ENCODE peak calls at places on chromosome 20, in six cellular contexts. Q is cardiac muscle cell; S is Calu3; C is activated CD8-positive, alpha-beta T cell treated with anti-CD3 and anti-CD28 coated beads for 36 hours; O is fibroblast of mammary gland; B is GM13977. G is an unnamed sample.

GRCh38 chr20:11551491-11551890 is 366.2 kb upstream of the BTBD3 start:
- DNase-seq in Q (no peak), S (no peak), C (no peak), O (no peak), B (no peak), G (no peak)

GRCh38 chr20:1440024-1440423 is 26.6 kb downstream of the NSFL1C start:
- DNase-seq in Q (peak), S (peak), C (peak), O (peak), B (no peak), G (no peak)

GRCh38 chr20:775679-776135 is 7.4 kb upstream of the SLC52A3 start:
- DNase-seq in Q (no peak), S (peak), C (no peak), O (no peak), B (no peak), G (no peak)

GRCh38 chr20:60478533-60478932 is 520.3 kb downstream of the CDH26 start:
- DNase-seq in Q (no peak), S (no peak), C (no peak), O (no peak), B (no peak), G (no peak)

GRCh38 chr20:46010491-46011405 is 2.0 kb downstream of the MMP9 start:
- DNase-seq in Q (no peak), S (no peak), C (peak), O (no peak), B (no peak), G (no peak)

GRCh38 chr20:45036044-45036755 is 64.7 kb downstream of the KCNS1 start:
- DNase-seq in Q (peak), S (peak), C (peak), O (peak), B (no peak), G (no peak)

GRCh38 chr20:22578221-22579118 is 5.9 kb downstream of the FOXA2 start:
- DNase-seq in Q (no peak), S (no peak), C (no peak), O (no peak), B (no peak), G (no peak)

GRCh38 chr20:63106108-63106764 is 99.5 kb upstream of the BHLHE23 start:
- DNase-seq in Q (peak), S (peak), C (no peak), O (peak), B (no peak), G (no peak)

GRCh38 chr20:34390769-34391447 is 27.8 kb downstream of the ITCH start:
- DNase-seq in Q (peak), S (peak), C (peak), O (peak), B (no peak), G (no peak)

GRCh38 chr20:63497946-63498935 is 642 bp downstream of the EEF1A2 start:
- DNase-seq in Q (no peak), S (peak), C (no peak), O (peak), B (no peak), G (no peak)

GRCh38 chr20:58985656-58986055 is 4.6 kb downstream of the NELFCD start:
- DNase-seq in Q (peak), S (no peak), C (no peak), O (peak), B (no peak), G (no peak)

GRCh38 chr20:62183426-62184142 is 756 bp downstream of the MTG2 start:
- DNase-seq in Q (peak), S (no peak), C (no peak), O (no peak), B (no peak), G (no peak)

GRCh38 chr20:1874534-1875168 is 20.6 kb upstream of the SIRPA start:
- DNase-seq in Q (peak), S (peak), C (no peak), O (no peak), B (no peak), G (no peak)

GRCh38 chr20:47438464-47439381 is 63.0 kb upstream of the NCOA3 start:
- DNase-seq in Q (no peak), S (peak), C (peak), O (no peak), B (peak), G (peak)

GRCh38 chr20:40679119-40679637 is 9.9 kb downstream of the MAFB start:
- DNase-seq in Q (no peak), S (no peak), C (no peak), O (no peak), B (no peak), G (no peak)

GRCh38 chr20:63706027-63706695 is 1.6 kb downstream of the ARFRP1 start:
- DNase-seq in Q (no peak), S (no peak), C (no peak), O (no peak), B (peak), G (peak)

GRCh38 chr20:1478566-1478965 is 11.9 kb upstream of the NSFL1C start:
- DNase-seq in Q (peak), S (no peak), C (no peak), O (peak), B (no peak), G (no peak)

GRCh38 chr20:36344517-36345132 is 38.5 kb downstream of the DLGAP4 start:
- DNase-seq in Q (peak), S (peak), C (peak), O (peak), B (peak), G (peak)

GRCh38 chr20:61902213-61902869 is 163.3 kb downstream of the TAF4 start:
- DNase-seq in Q (no peak), S (no peak), C (no peak), O (no peak), B (no peak), G (no peak)

GRCh38 chr20:44056010-44056698 is 130.8 kb downstream of the JPH2 start:
- DNase-seq in Q (peak), S (peak), C (peak), O (no peak), B (no peak), G (no peak)

GRCh38 chr20:47929368-47930115 is 144.3 kb upstream of the SULF2 start:
- DNase-seq in Q (peak), S (peak), C (no peak), O (peak), B (no peak), G (no peak)

GRCh38 chr20:53598140-53599038 is 4.8 kb upstream of the ZNF217 start:
- DNase-seq in Q (no peak), S (no peak), C (peak), O (no peak), B (peak), G (peak)

GRCh38 chr20:63254237-63254535 is at the start of gene NKAIN4:
- DNase-seq in Q (no peak), S (no peak), C (no peak), O (no peak), B (no peak), G (no peak)

GRCh38 chr20:34318609-34319443 is 15.7 kb upstream of the AHCY start:
- DNase-seq in Q (no peak), S (no peak), C (no peak), O (no peak), B (no peak), G (no peak)

GRCh38 chr20:63385819-63386218 is 24.7 kb upstream of the CHRNA4 start:
- DNase-seq in Q (no peak), S (no peak), C (no peak), O (no peak), B (no peak), G (no peak)

GRCh38 chr20:37526839-37527637 is 638 bp downstream of the BLCAP start:
- DNase-seq in Q (peak), S (peak), C (no peak), O (peak), B (no peak), G (peak)

DNA sequence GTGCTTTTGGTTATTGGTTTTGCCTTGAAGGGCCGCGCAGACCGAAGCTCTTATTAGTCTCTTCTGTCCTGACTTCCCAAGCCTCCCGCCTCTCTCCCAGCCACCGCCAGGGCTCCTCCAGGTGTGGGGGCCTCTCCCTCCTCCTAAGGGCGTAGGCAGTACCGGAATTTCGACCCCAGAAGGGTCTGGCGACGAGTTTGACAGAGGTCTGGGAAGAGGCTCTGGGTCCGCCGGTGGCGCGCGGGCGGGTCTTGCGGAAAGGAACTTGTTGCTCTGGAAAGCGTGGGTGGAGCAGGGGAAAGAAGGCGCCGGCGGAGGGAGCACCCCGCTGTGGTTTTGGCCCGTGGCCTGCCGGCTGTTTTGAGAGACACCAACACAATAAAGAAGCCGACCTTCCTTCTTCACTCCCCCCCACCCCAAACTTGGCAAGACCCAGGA is 1.8 kb downstream of the PCSK2 start:
- DNase-seq in Q (no peak), S (no peak), C (no peak), O (no peak), B (no peak), G (no peak)
- TF ChIP-seq CTCF in Q (no peak), S (no peak), C (no peak), O (no peak), B (no peak), G (no peak)

GRCh38 chr20:31822421-31823330 is 3.5 kb downstream of the MYLK2 start:
- DNase-seq in Q (peak), S (peak), C (peak), O (peak), B (peak), G (peak)
- TF ChIP-seq CTCF in Q (peak), S (peak), C (peak), O (peak), B (peak), G (peak)

GRCh38 chr20:50788045-50788867 is 6.6 kb upstream of the BCAS4 start:
- DNase-seq in Q (peak), S (peak), C (no peak), O (peak), B (no peak), G (no peak)
- TF ChIP-seq CTCF in Q (peak), S (peak), C (no peak), O (peak), B (no peak), G (no peak)

GRCh38 chr20:24993337-24994185 is 1.0 kb upstream of the APMAP start:
- DNase-seq in Q (peak), S (no peak), C (no peak), O (peak), B (no peak), G (no peak)
- TF ChIP-seq CTCF in Q (peak), S (no peak), C (no peak), O (peak), B (peak), G (no peak)

GRCh38 chr20:32439132-32439829 is 81.2 kb downstream of the ASXL1 start:
- DNase-seq in Q (peak), S (no peak), C (peak), O (peak), B (no peak), G (no peak)
- TF ChIP-seq CTCF in Q (no peak), S (peak), C (no peak), O (peak), B (no peak), G (no peak)

GRCh38 chr20:24106155-24106800 is 117.7 kb upstream of the GGTLC1 start:
- DNase-seq in Q (no peak), S (no peak), C (no peak), O (no peak), B (no peak), G (no peak)

GRCh38 chr20:24100370-24101011 is 111.9 kb upstream of the GGTLC1 start:
- DNase-seq in Q (peak), S (peak), C (peak), O (peak), B (peak), G (peak)

GRCh38 chr20:24102749-24103148 is 114.2 kb upstream of the GGTLC1 start:
- DNase-seq in Q (peak), S (no peak), C (no peak), O (no peak), B (no peak), G (no peak)

GRCh38 chr20:24098886-24099285 is 110.3 kb upstream of the GGTLC1 start:
- DNase-seq in Q (peak), S (no peak), C (no peak), O (peak), B (no peak), G (no peak)

DNA sequence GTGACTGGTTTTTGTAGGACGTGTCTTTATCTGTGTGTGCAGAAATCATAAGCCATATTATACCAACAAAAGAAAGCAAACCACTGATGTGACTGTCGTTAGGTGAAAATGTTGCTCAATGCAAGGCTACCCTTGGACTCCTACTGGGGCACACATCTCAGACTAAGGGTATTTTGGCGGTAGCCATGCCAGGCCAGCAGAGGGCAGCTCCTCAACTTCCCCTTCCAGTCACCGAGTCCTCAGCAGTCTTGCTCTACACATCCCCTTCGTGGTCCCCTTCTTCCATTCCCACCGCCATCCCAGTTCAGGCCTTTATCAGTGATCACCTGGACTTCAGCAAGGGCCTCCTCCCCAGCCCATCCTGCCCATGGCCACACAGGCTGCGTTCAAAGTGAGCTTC is 113.7 kb upstream of the GGTLC1 start:
- DNase-seq in Q (no peak), S (peak), C (peak), O (peak), B (no peak), G (no peak)
- TF ChIP-seq CTCF in Q (peak), S (no peak), C (peak), O (no peak), B (peak), G (no peak)

DNA sequence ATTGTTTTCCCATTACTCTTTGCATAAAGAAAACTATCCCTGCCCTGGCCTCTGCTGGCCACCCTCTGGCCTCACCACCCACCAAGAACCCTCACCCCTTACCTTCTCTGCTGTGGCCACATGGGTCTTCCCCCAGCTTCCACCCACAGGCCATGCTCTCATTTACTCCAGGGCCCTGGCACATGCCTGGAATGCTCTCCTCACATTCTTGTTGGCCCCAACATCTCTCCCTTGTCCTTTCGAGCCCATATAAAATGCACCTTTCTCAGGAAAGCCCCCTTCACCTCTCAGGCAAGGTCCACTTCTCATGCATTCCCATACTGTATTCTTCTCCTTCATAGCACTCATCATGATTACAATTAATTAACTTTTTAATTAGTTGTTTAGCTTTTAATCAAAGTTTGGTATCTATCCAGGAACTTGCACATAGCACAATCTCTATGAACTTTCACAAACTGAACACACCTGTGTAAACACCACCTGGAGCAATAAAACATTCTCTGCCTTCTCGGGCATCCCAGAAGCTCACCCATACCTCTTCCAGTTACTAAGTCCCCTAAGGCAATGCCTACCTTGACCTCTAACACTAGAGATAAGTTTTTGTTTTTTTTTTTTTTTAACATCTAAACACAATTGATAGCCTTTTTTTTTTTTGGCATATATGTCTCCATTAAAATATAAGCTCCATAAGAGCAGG is 617.2 kb downstream of the PTPRT start:
- DNase-seq in Q (no peak), S (no peak), C (no peak), O (no peak), B (no peak), G (no peak)
- TF ChIP-seq CTCF in Q (no peak), S (no peak), C (no peak), O (no peak), B (no peak), G (no peak)

GRCh38 chr20:3970016-3970415 is 45.3 kb downstream of the RNF24 start:
- DNase-seq in Q (no peak), S (no peak), C (no peak), O (no peak), B (no peak), G (no peak)
- TF ChIP-seq CTCF in Q (no peak), S (no peak), C (no peak), O (no peak), B (no peak), G (no peak)

GRCh38 chr20:13349240-13349604 is 128.1 kb downstream of the ISM1 start:
- DNase-seq in Q (no peak), S (no peak), C (no peak), O (no peak), B (no peak), G (no peak)
- TF ChIP-seq CTCF in Q (no peak), S (no peak), C (no peak), O (no peak), B (no peak), G (no peak)